ENCODE peak calls at places on chromosomes 4 and X, in six cellular contexts. D is mesenchymal stem cell, V is neuronal stem cell, S is H1, P is trophoblast cell, U is IMR-90. E is an unnamed sample.

GRCh38 chr4:55312491-55313101 is 33.4 kb upstream of the SRD5A3 start:
- DNase-seq in D (peak), V (no peak), S (peak), P (peak), U (peak), E (peak)

GRCh38 chrX:55098691-55099090 is 9.9 kb downstream of the PAGE2 start:
- DNase-seq in D (no peak), V (no peak), S (no peak), P (no peak), U (no peak), E (no peak)

GRCh38 chr4:25029479-25030282 is 1.1 kb downstream of the LGI2 start:
- DNase-seq in D (no peak), V (no peak), S (peak), P (no peak), U (no peak), E (peak)

GRCh38 chrX:42484233-42484632 is 293.7 kb downstream of the PPP1R2C start:
- DNase-seq in D (no peak), V (no peak), S (no peak), P (no peak), U (no peak), E (no peak)

GRCh38 chr4:41963105-41963504 is 18.5 kb upstream of the DCAF4L1 start:
- DNase-seq in D (peak), V (no peak), S (no peak), P (peak), U (peak), E (no peak)

GRCh38 chr4:85486425-85487101 is 11.6 kb downstream of the ARHGAP24 start:
- DNase-seq in D (peak), V (no peak), S (no peak), P (peak), U (no peak), E (no peak)

GRCh38 chrX:41688835-41689234 is at the start of gene GPR34:
- DNase-seq in D (no peak), V (no peak), S (no peak), P (no peak), U (no peak), E (no peak)

GRCh38 chrX:9995855-9996339 is 28.7 kb downstream of the CLDN34 start:
- DNase-seq in D (peak), V (no peak), S (peak), P (peak), U (peak), E (peak)

GRCh38 chr4:2767046-2767704 is 11.0 kb upstream of the TNIP2 start:
- DNase-seq in D (no peak), V (no peak), S (no peak), P (no peak), U (no peak), E (no peak)

GRCh38 chrX:146907391-146908240 is 93.1 kb upstream of the CXorf51A start:
- DNase-seq in D (peak), V (no peak), S (no peak), P (no peak), U (no peak), E (no peak)

GRCh38 chr4:4869731-4870483 is 10.4 kb downstream of the MSX1 start:
- DNase-seq in D (no peak), V (peak), S (peak), P (no peak), U (no peak), E (peak)

GRCh38 chr4:150145090-150145949 is 67.1 kb downstream of the DCLK2 start:
- DNase-seq in D (peak), V (no peak), S (no peak), P (no peak), U (peak), E (peak)

GRCh38 chr4:8664031-8664805 is 71.7 kb downstream of the CPZ start:
- DNase-seq in D (no peak), V (no peak), S (no peak), P (no peak), U (no peak), E (no peak)

GRCh38 chrX:154732421-154733071 is 18.3 kb downstream of the GAB3 start:
- DNase-seq in D (peak), V (no peak), S (no peak), P (peak), U (peak), E (no peak)

GRCh38 chr4:188262464-188262863 is 123.2 kb downstream of the TRIML1 start:
- DNase-seq in D (peak), V (no peak), S (no peak), P (peak), U (peak), E (no peak)

GRCh38 chrX:155070663-155070974 is 317 bp downstream of the CMC4 start:
- DNase-seq in D (no peak), V (no peak), S (no peak), P (no peak), U (no peak), E (no peak)

GRCh38 chr4:134201216-134202098 is at the start of gene PABPC4L:
- DNase-seq in D (peak), V (peak), S (peak), P (no peak), U (peak), E (peak)

GRCh38 chrX:69504626-69505612 is 793 bp downstream of the NALF2 start:
- DNase-seq in D (no peak), V (no peak), S (no peak), P (no peak), U (no peak), E (no peak)

GRCh38 chr4:143185253-143186107 is 763 bp downstream of the USP38 start:
- DNase-seq in D (peak), V (peak), S (peak), P (peak), U (peak), E (peak)

GRCh38 chrX:115642304-115642703 is 81.3 kb downstream of the PLS3 start:
- DNase-seq in D (peak), V (no peak), S (no peak), P (no peak), U (no peak), E (peak)

GRCh38 chr4:183141997-183142396 is 42.9 kb downstream of the WWC2 start:
- DNase-seq in D (no peak), V (no peak), S (no peak), P (no peak), U (no peak), E (no peak)

GRCh38 chr4:183140911-183141320 is 41.9 kb downstream of the WWC2 start:
- DNase-seq in D (peak), V (no peak), S (no peak), P (no peak), U (peak), E (no peak)

GRCh38 chr4:183139058-183139740 is 40.1 kb downstream of the WWC2 start:
- DNase-seq in D (no peak), V (no peak), S (no peak), P (no peak), U (peak), E (no peak)

GRCh38 chr4:183142566-183143545 is 43.8 kb downstream of the WWC2 start:
- DNase-seq in D (peak), V (no peak), S (no peak), P (no peak), U (peak), E (no peak)

DNA sequence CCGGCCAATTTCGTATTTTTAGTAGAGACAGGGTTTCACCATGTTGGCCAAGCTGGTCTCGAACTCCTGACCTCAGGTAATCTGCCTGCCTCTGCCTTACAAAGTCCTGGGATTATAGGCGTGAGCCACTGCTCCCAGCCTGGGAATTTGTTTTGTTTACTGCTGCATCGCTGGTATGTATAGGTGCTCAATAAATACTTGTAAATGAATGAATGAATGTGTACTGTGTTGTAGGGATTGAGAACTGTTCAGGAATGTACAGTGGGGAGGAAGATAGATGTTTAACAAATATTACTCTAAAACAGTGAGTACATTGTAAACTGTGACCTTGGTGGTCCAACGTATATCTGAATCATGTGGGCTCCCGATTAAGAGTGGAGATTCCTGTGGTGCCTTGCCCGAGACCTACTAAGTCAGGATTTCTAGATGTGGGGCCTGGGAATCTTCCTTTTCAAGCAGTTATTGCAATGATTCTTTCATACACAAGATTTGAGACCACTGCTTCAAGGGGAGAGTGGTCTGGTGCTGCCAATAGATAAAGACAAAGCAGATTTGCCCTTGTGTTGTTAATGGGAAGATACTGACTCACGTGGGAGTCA is 41.0 kb downstream of the WWC2 start:
- DNase-seq in D (no peak), V (no peak), S (no peak), P (no peak), U (peak), E (no peak)
- H3K4me2 ChIP-seq in D (no peak), V (no peak), S (no peak), P (no peak), U (peak), E (no peak)

GRCh38 chr4:145614235-145614615 is 5.0 kb upstream of the MMAA start:
- DNase-seq in D (no peak), V (no peak), S (no peak), P (no peak), U (no peak), E (no peak)

GRCh38 chr4:145623831-145624230 is 4.6 kb downstream of the MMAA start:
- DNase-seq in D (peak), V (no peak), S (no peak), P (no peak), U (peak), E (no peak)

GRCh38 chr4:145619639-145619996 is 433 bp downstream of the MMAA start:
- DNase-seq in D (peak), V (no peak), S (no peak), P (peak), U (peak), E (no peak)

GRCh38 chr4:145618210-145618911 is 824 bp upstream of the MMAA start:
- DNase-seq in D (no peak), V (no peak), S (no peak), P (no peak), U (no peak), E (no peak)

GRCh38 chr4:145618912-145619638 is at the start of gene MMAA:
- DNase-seq in D (peak), V (peak), S (peak), P (peak), U (peak), E (peak)
- H2BK120ac ChIP-seq in D (peak), V (no peak), S (peak), P (peak), U (peak), E (no peak)

DNA sequence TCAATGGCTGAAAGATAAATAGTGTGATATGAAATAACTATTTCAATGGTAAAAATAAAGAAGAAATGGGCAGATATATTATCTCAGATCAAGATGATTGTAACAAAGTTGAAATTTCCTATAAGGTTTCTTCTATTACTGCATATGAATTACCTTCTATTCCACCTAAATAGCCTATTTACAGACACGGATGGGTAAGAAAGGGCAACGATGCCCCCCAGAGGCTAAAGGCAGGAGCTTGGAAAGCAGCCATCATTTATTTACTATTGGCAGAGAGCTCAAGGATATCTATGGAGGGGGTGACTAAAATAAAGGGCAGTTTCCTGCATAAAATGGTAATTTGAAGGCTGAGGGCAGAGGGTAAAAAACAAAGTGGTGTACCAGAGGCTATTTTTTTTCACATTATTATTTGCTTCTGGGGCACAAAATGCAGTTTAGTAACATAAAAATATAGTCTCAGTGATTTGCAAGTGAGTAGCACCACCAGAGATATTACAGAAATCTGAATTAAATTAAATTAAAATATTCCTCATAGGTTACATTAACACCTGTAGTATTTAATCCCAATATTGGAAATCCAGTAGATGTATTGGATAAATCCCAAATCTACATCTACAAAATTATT is 123.1 kb downstream of the BTC start:
- DNase-seq in D (peak), V (peak), S (peak), P (peak), U (peak), E (peak)
- H3K14ac ChIP-seq in D (no peak), V (no peak), S (no peak), P (no peak), U (no peak), E (no peak)

GRCh38 chrX:3527811-3528210 is 181.4 kb upstream of the MXRA5 start:
- DNase-seq in D (no peak), V (no peak), S (no peak), P (no peak), U (no peak), E (no peak)

GRCh38 chrX:3526084-3526483 is 179.6 kb upstream of the MXRA5 start:
- DNase-seq in D (no peak), V (no peak), S (no peak), P (no peak), U (peak), E (no peak)

GRCh38 chrX:3526749-3527148 is 180.3 kb upstream of the MXRA5 start:
- DNase-seq in D (no peak), V (no peak), S (no peak), P (no peak), U (peak), E (no peak)

GRCh38 chrX:3522016-3522690 is 175.7 kb upstream of the MXRA5 start:
- DNase-seq in D (peak), V (no peak), S (no peak), P (no peak), U (peak), E (no peak)

GRCh38 chrX:3527166-3527565 is 180.7 kb upstream of the MXRA5 start:
- DNase-seq in D (no peak), V (no peak), S (no peak), P (no peak), U (peak), E (no peak)
- H3K4me2 ChIP-seq in D (no peak), V (no peak), S (no peak), P (no peak), U (no peak), E (no peak)

GRCh38 chr4:6189511-6189910 is 10.8 kb downstream of the JAKMIP1 start:
- DNase-seq in D (no peak), V (no peak), S (no peak), P (no peak), U (no peak), E (no peak)

GRCh38 chr4:6191448-6192130 is 8.8 kb downstream of the JAKMIP1 start:
- DNase-seq in D (no peak), V (no peak), S (no peak), P (no peak), U (no peak), E (no peak)

GRCh38 chr4:6192245-6192644 is 8.1 kb downstream of the JAKMIP1 start:
- DNase-seq in D (no peak), V (no peak), S (no peak), P (peak), U (no peak), E (no peak)

GRCh38 chr4:6190486-6190885 is 9.9 kb downstream of the JAKMIP1 start:
- DNase-seq in D (no peak), V (no peak), S (no peak), P (no peak), U (no peak), E (no peak)

DNA sequence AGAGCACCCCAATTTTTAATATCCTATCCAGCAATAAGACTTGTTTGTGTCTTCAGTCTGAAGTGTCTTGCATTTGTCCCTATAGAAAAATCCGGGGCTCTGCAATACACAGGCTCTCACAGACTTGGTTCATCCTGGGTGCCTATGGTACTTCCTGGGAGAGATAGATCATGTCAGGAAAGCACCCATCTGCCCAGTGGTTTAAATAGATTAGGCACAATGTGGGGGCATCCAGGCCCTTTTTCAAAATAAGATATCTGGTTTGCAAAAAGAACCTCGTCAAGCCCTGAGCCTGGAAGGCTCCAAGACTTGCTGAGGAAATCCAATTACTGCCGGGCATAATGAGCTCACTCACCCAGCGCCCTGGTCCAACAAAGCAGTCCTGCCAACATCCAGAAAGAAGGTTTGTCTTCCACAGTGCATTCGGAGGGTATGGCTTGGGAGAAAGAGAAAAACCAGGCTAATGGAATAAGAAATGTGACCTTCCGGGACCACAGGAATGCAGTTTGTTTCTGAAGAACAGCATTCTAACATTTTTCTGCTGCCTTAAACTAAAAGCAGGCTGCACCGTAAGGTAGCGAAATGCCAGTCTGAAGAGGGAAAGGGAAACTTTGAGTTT is 11.6 kb downstream of the JAKMIP1 start:
- DNase-seq in D (no peak), V (no peak), S (no peak), P (peak), U (no peak), E (no peak)
- H2BK120ac ChIP-seq in D (no peak), V (no peak), S (no peak), P (no peak), U (no peak), E (no peak)

DNA sequence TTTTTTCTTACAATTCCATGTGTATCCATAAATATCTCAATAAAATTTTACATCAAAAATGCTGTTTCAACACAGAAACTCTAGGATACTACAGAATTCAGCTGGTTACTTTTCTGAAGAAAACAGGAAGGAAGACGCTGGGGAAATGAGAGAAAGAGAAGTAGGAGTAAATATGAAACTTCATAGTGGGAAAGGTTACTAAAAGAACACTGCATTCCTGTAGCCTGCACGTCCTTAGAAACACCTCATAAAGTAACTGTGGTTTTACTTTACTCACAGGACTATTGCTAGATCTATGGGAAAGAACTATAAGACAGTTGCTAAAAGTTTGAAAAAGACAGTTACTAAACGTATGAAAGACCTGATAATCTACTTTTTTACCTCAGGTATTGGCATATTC is 23.1 kb downstream of the ATP11C start:
- DNase-seq in D (no peak), V (no peak), S (no peak), P (no peak), U (no peak), E (no peak)
- H3K14ac ChIP-seq in D (no peak), V (no peak), S (no peak), P (no peak), U (no peak), E (no peak)

DNA sequence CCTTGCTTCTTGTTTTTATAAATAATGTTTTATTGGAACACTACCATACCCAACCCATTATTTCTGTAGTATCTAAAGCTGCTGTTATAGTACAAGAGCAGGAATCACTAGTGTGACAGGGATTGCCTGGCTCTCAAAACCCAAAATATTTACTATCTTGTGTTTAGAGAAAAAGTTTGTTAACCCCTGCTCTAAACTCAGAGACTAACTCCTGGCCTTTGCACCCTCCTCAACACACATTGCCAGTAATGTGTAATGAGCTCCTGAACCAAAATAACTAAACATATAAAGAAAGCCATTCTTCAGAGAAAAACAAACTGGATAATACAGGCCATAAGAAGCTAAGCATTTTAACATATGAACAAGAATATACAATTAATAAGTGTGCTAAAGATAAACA is 8.2 kb upstream of the FAT4 start:
- DNase-seq in D (no peak), V (no peak), S (no peak), P (no peak), U (no peak), E (no peak)
- H3K4me2 ChIP-seq in D (no peak), V (no peak), S (no peak), P (no peak), U (no peak), E (no peak)